ENCODE peak calls at places on chromosome 10, in nine cellular contexts. M is body of pancreas, D is fibroblast of villous mesenchyme, J is ovary, E is gastrocnemius medialis, Q is AG10803, I is BE2C, V is AG09309, X is stomach. C is an unnamed sample.

GRCh38 chr10:13784067-13784466 is 197.3 kb downstream of the PRPF18 start:
- DNase-seq in M (no peak), D (no peak), J (no peak), E (no peak), Q (no peak), I (no peak), V (no peak), X (no peak), C (no peak)

GRCh38 chr10:109914966-109915365 is 8.3 kb downstream of the XPNPEP1 start:
- DNase-seq in M (peak; percentile 83), D (peak; percentile 97), J (no peak), E (no peak), Q (peak; percentile 83), I (no peak), V (peak; percentile 73), X (no peak), C (no peak)

GRCh38 chr10:10865303-10865702 is 152.4 kb upstream of the CELF2 start:
- DNase-seq in M (no peak), D (peak; percentile 68), J (no peak), E (no peak), Q (peak; percentile 62), I (no peak), V (peak; percentile 42), X (no peak), C (no peak)

GRCh38 chr10:65602182-65602865 is 1323.5 kb upstream of the LRRTM3 start:
- DNase-seq in M (no peak), D (no peak), J (no peak), E (no peak), Q (no peak), I (no peak), V (no peak), X (no peak), C (no peak)

GRCh38 chr10:128083191-128083895 is 42.9 kb downstream of the MKI67 start:
- DNase-seq in M (no peak), D (no peak), J (no peak), E (no peak), Q (no peak), I (no peak), V (no peak), X (no peak), C (no peak)

GRCh38 chr10:71582019-71582418 is 137.6 kb downstream of the C10orf105 start:
- DNase-seq in M (no peak), D (peak; percentile 43), J (no peak), E (no peak), Q (peak; percentile 34), I (no peak), V (no peak), X (no peak), C (no peak)

GRCh38 chr10:133614830-133615580 is 11.6 kb downstream of the FRG2B start:
- DNase-seq in M (peak; percentile 86), D (no peak), J (no peak), E (no peak), Q (no peak), I (no peak), V (no peak), X (no peak), C (no peak)

GRCh38 chr10:34094146-34094696 is 720.9 kb downstream of the PARD3 start:
- DNase-seq in M (no peak), D (no peak), J (no peak), E (no peak), Q (no peak), I (no peak), V (no peak), X (no peak), C (no peak)

GRCh38 chr10:94546058-94546595 is 539 bp downstream of the HELLS start:
- DNase-seq in M (no peak), D (peak; percentile 33), J (no peak), E (no peak), Q (peak; percentile 12), I (no peak), V (no peak), X (no peak), C (no peak)

GRCh38 chr10:72426982-72427381 is 72.3 kb upstream of the DNAJB12 start:
- DNase-seq in M (no peak), D (no peak), J (no peak), E (no peak), Q (no peak), I (no peak), V (no peak), X (no peak), C (peak; percentile 63)

GRCh38 chr10:21526184-21526951 is 886 bp upstream of the SKIDA1 start:
- DNase-seq in M (peak; percentile 78), D (peak; percentile 80), J (peak; percentile 93), E (peak; percentile 62), Q (peak; percentile 88), I (peak; percentile 84), V (no peak), X (peak; percentile 53), C (peak; percentile 87)

GRCh38 chr10:128877141-128877540 is 589.9 kb upstream of the MGMT start:
- DNase-seq in M (no peak), D (no peak), J (no peak), E (no peak), Q (no peak), I (no peak), V (no peak), X (no peak), C (no peak)

GRCh38 chr10:13489035-13489434 is 39.8 kb downstream of the BEND7 start:
- DNase-seq in M (no peak), D (no peak), J (no peak), E (no peak), Q (no peak), I (no peak), V (no peak), X (no peak), C (no peak)

GRCh38 chr10:26675873-26676257 is 21.6 kb upstream of the PDSS1 start:
- DNase-seq in M (no peak), D (no peak), J (no peak), E (no peak), Q (no peak), I (no peak), V (no peak), X (no peak), C (no peak)

GRCh38 chr10:81473755-81474154 is 401.2 kb upstream of the NRG3 start:
- DNase-seq in M (no peak), D (no peak), J (no peak), E (no peak), Q (no peak), I (no peak), V (no peak), X (no peak), C (no peak)

GRCh38 chr10:87503892-87504291 is 801 bp upstream of the MINPP1 start:
- DNase-seq in M (no peak), D (peak; percentile 47), J (no peak), E (no peak), Q (peak; percentile 31), I (no peak), V (no peak), X (no peak), C (no peak)

GRCh38 chr10:14967897-14968296 is 8.7 kb downstream of the MEIG1 start:
- DNase-seq in M (no peak), D (no peak), J (no peak), E (no peak), Q (no peak), I (no peak), V (no peak), X (no peak), C (no peak)

GRCh38 chr10:102595914-102596313 is 48.4 kb upstream of the TRIM8 start:
- DNase-seq in M (no peak), D (no peak), J (no peak), E (no peak), Q (no peak), I (no peak), V (no peak), X (no peak), C (no peak)

GRCh38 chr10:6405713-6406112 is 174.4 kb downstream of the PRKCQ start:
- DNase-seq in M (no peak), D (no peak), J (no peak), E (no peak), Q (no peak), I (no peak), V (no peak), X (no peak), C (no peak)

GRCh38 chr10:6407034-6407721 is 172.9 kb downstream of the PRKCQ start:
- DNase-seq in M (no peak), D (no peak), J (no peak), E (no peak), Q (no peak), I (no peak), V (no peak), X (no peak), C (no peak)

GRCh38 chr10:6408799-6409198 is 171.3 kb downstream of the PRKCQ start:
- DNase-seq in M (no peak), D (no peak), J (no peak), E (no peak), Q (no peak), I (no peak), V (no peak), X (no peak), C (no peak)

GRCh38 chr10:6404127-6405072 is 175.7 kb downstream of the PRKCQ start:
- DNase-seq in M (no peak), D (no peak), J (no peak), E (no peak), Q (no peak), I (no peak), V (no peak), X (no peak), C (no peak)

GRCh38 chr10:6406220-6407033 is 173.6 kb downstream of the PRKCQ start:
- DNase-seq in M (no peak), D (peak; percentile 26), J (no peak), E (no peak), Q (peak; percentile 47), I (no peak), V (no peak), X (no peak), C (no peak)
- TF ChIP-seq CTCF in M (no peak), D (peak; percentile 39), J (no peak), E (no peak), Q (peak; percentile 62), I (peak; percentile 47), V (peak; percentile 44), X (no peak), C (peak; percentile 52)

DNA sequence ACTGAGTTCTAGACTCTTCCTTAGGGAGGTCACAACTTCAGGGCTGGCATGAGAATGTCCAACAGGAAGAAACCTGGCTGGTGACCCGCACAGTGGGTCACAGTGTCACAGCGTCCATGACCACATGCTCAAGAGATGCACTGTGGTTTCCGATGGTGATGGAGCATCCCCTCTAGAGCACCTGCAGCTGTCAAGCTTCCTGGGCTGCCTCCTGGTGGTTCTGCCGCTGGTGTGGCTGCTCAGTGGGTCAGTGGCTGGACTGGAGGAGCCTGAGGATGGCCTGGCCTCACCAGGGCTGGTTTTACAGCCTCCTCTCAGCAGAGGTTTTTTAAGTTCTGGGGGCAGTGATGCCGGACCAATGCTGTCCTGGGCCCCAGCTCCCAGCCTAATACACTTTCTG is 149.3 kb downstream of the SH3PXD2A start:
- DNase-seq in M (no peak), D (no peak), J (no peak), E (no peak), Q (no peak), I (no peak), V (no peak), X (no peak), C (no peak)
- TF ChIP-seq CTCF in M (no peak), D (no peak), J (no peak), E (no peak), Q (no peak), I (peak; percentile 22), V (no peak), X (no peak), C (no peak)

GRCh38 chr10:117684673-117685211 is 142.2 kb downstream of the EMX2 start:
- DNase-seq in M (peak; percentile 8), D (peak; percentile 55), J (peak; percentile 71), E (peak; percentile 10), Q (peak; percentile 76), I (no peak), V (no peak), X (peak; percentile 52), C (peak; percentile 37)
- TF ChIP-seq CTCF in M (no peak), D (peak; percentile 23), J (no peak), E (no peak), Q (peak; percentile 52), I (no peak), V (no peak), X (no peak), C (no peak)

GRCh38 chr10:52488606-52489485 is 174.8 kb downstream of the DKK1 start:
- DNase-seq in M (no peak), D (peak; percentile 59), J (no peak), E (no peak), Q (peak; percentile 49), I (no peak), V (no peak), X (no peak), C (no peak)
- TF ChIP-seq CTCF in M (peak; percentile 12), D (peak; percentile 58), J (peak; percentile 20), E (peak; percentile 26), Q (peak; percentile 67), I (peak; percentile 44), V (peak; percentile 46), X (no peak), C (peak; percentile 79)

C was measured in glutamatergic neuron.